ENCODE peak calls at places on chromosome 5, in seven cellular contexts. W is non-pigmented ciliary epithelial cell; A is NCI-H510A treated with DMSO at 0.1 percent for 48 hours; X is activated naive CD8-positive, alpha-beta T cell treated with anti-CD3 and anti-CD28 coated beads for 36 hours; O is GM13977; S is NCI-H1105 treated with DMSO at 0.1 percent for 48 hours; B is effector memory CD4-positive, alpha-beta T cell. E is an unnamed sample.

GRCh38 chr5:117486291-117486690 is 911.7 kb upstream of the SEMA6A start:
- DNase-seq in O (no peak), S (no peak), B (no peak), X (no peak), A (no peak), W (no peak), E (no peak)

GRCh38 chr5:7869474-7870136 is 657 bp downstream of the MTRR start:
- DNase-seq in B (no peak), W (no peak), A (no peak), S (no peak), O (peak; percentile 31), X (peak; percentile 49), E (no peak)

GRCh38 chr5:67092447-67093023 is 104.1 kb downstream of the CD180 start:
- DNase-seq in W (no peak), S (no peak), X (no peak), B (no peak), A (peak; percentile 30), O (no peak), E (peak; percentile 34)

GRCh38 chr5:151772029-151772867 is 494 bp downstream of the G3BP1 start:
- DNase-seq in X (peak; percentile 36), A (no peak), B (peak; percentile 16), S (peak; percentile 25), W (no peak), O (peak; percentile 30), E (no peak)

GRCh38 chr5:143782588-143783386 is 29.2 kb upstream of the HMHB1 start:
- DNase-seq in O (no peak), S (no peak), X (no peak), B (no peak), A (no peak), W (no peak), E (no peak)

GRCh38 chr5:137696481-137696880 is 39.4 kb downstream of the KLHL3 start:
- DNase-seq in O (no peak), B (no peak), S (no peak), A (no peak), X (peak; percentile 35), W (no peak), E (no peak)

GRCh38 chr5:141841376-141841775 is 36.8 kb downstream of the PCDH1 start:
- DNase-seq in W (no peak), A (no peak), O (no peak), S (peak; percentile 76), X (no peak), B (no peak), E (no peak)

GRCh38 chr5:26889810-26890209 is 148.6 kb downstream of the CDH9 start:
- DNase-seq in A (no peak), W (no peak), X (no peak), O (no peak), B (no peak), S (peak; percentile 83), E (no peak)

GRCh38 chr5:76341935-76342334 is 61.1 kb upstream of the IQGAP2 start:
- DNase-seq in A (no peak), W (no peak), B (no peak), S (no peak), O (no peak), X (no peak), E (no peak)

GRCh38 chr5:139925650-139926640 is 117.2 kb downstream of the NRG2 start:
- DNase-seq in X (no peak), O (no peak), B (no peak), A (no peak), W (no peak), S (no peak), E (no peak)

GRCh38 chr5:29380029-29380428 is 1813.5 kb upstream of the CDH6 start:
- DNase-seq in B (no peak), O (no peak), W (no peak), X (no peak), S (no peak), A (no peak), E (no peak)

GRCh38 chr5:86763914-86764313 is 146.2 kb downstream of the COX7C start:
- DNase-seq in B (no peak), X (no peak), A (no peak), W (no peak), S (no peak), O (no peak), E (no peak)

GRCh38 chr5:147616401-147616800 is 106.5 kb upstream of the DPYSL3 start:
- DNase-seq in S (no peak), O (no peak), A (no peak), X (no peak), B (no peak), W (no peak), E (no peak)

GRCh38 chr5:151872701-151873100 is 52.0 kb downstream of the GLRA1 start:
- DNase-seq in B (no peak), W (no peak), S (no peak), A (no peak), O (no peak), X (no peak), E (no peak)

GRCh38 chr5:143213851-143214363 is 189.6 kb downstream of the NR3C1 start:
- DNase-seq in W (no peak), A (no peak), S (no peak), X (no peak), O (peak; percentile 75), B (no peak), E (no peak)

GRCh38 chr5:164600166-164600715 is 1094.8 kb downstream of the MAT2B start:
- DNase-seq in S (no peak), O (no peak), A (no peak), B (no peak), X (no peak), W (no peak), E (no peak)

GRCh38 chr5:141940695-141941271 is 17.1 kb downstream of the DELE1 start:
- DNase-seq in X (no peak), A (no peak), W (no peak), B (no peak), S (no peak), O (no peak), E (peak; percentile 87)

GRCh38 chr5:161400583-161400982 is 145.9 kb downstream of the GABRB2 start:
- DNase-seq in W (no peak), O (no peak), B (no peak), S (peak; percentile 50), A (no peak), X (no peak), E (no peak)